ENCODE peak calls at places on chromosomes 7 and 10, in five cellular contexts. One of them, this sample, is unnamed.

GRCh38 chr10:3264178-3264867 is 91.7 kb upstream of the PITRM1 start:
- DNase-seq in esophagus squamous epithelium: no peak
- DNase-seq in endodermal cell: no peak
- DNase-seq in chondrocyte: no peak
- DNase-seq in sigmoid colon: peak
- DNase-seq in this sample: no peak

GRCh38 chr7:101374990-101375389 is 12.3 kb downstream of the COL26A1 start:
- DNase-seq in esophagus squamous epithelium: no peak
- DNase-seq in endodermal cell: no peak
- DNase-seq in chondrocyte: no peak
- DNase-seq in sigmoid colon: no peak
- DNase-seq in this sample: no peak

GRCh38 chr7:74026406-74027123 is 1.4 kb upstream of the ELN start:
- DNase-seq in esophagus squamous epithelium: no peak
- DNase-seq in endodermal cell: peak
- DNase-seq in chondrocyte: no peak
- DNase-seq in sigmoid colon: peak
- DNase-seq in this sample: peak

GRCh38 chr10:114767101-114767588 is 54.4 kb upstream of the FHIP2A start:
- DNase-seq in esophagus squamous epithelium: no peak
- DNase-seq in endodermal cell: no peak
- DNase-seq in chondrocyte: no peak
- DNase-seq in sigmoid colon: no peak
- DNase-seq in this sample: no peak

GRCh38 chr7:20329389-20330175 is 1.1 kb upstream of the ITGB8 start:
- DNase-seq in esophagus squamous epithelium: no peak
- DNase-seq in endodermal cell: peak
- DNase-seq in chondrocyte: no peak
- DNase-seq in sigmoid colon: peak
- DNase-seq in this sample: peak

GRCh38 chr10:98924526-98924925 is 311.1 kb downstream of the HPSE2 start:
- DNase-seq in esophagus squamous epithelium: no peak
- DNase-seq in endodermal cell: no peak
- DNase-seq in chondrocyte: no peak
- DNase-seq in sigmoid colon: no peak
- DNase-seq in this sample: no peak

GRCh38 chr7:47573758-47574472 is 8.0 kb downstream of the TNS3 start:
- DNase-seq in esophagus squamous epithelium: no peak
- DNase-seq in endodermal cell: no peak
- DNase-seq in chondrocyte: no peak
- DNase-seq in sigmoid colon: no peak
- DNase-seq in this sample: no peak

GRCh38 chr7:48295572-48295971 is 124.3 kb downstream of the ABCA13 start:
- DNase-seq in esophagus squamous epithelium: no peak
- DNase-seq in endodermal cell: no peak
- DNase-seq in chondrocyte: no peak
- DNase-seq in sigmoid colon: no peak
- DNase-seq in this sample: no peak

GRCh38 chr10:5534880-5535856 is 10.4 kb downstream of the CALML3 start:
- DNase-seq in esophagus squamous epithelium: no peak
- DNase-seq in endodermal cell: peak
- DNase-seq in chondrocyte: no peak
- DNase-seq in sigmoid colon: peak
- DNase-seq in this sample: no peak

GRCh38 chr7:30303312-30304039 is 19.1 kb downstream of the ZNRF2 start:
- DNase-seq in esophagus squamous epithelium: no peak
- DNase-seq in endodermal cell: no peak
- DNase-seq in chondrocyte: no peak
- DNase-seq in sigmoid colon: no peak
- DNase-seq in this sample: no peak

GRCh38 chr7:23545493-23545892 is 13.7 kb upstream of the TRA2A start:
- DNase-seq in esophagus squamous epithelium: no peak
- DNase-seq in endodermal cell: no peak
- DNase-seq in chondrocyte: no peak
- DNase-seq in sigmoid colon: no peak
- DNase-seq in this sample: no peak

GRCh38 chr7:97179454-97180104 is 62.1 kb downstream of the SDHAF3 start:
- DNase-seq in esophagus squamous epithelium: no peak
- DNase-seq in endodermal cell: peak
- DNase-seq in chondrocyte: no peak
- DNase-seq in sigmoid colon: no peak
- DNase-seq in this sample: peak

GRCh38 chr7:26100940-26101339 is 51.1 kb upstream of the NFE2L3 start:
- DNase-seq in esophagus squamous epithelium: no peak
- DNase-seq in endodermal cell: peak
- DNase-seq in chondrocyte: no peak
- DNase-seq in sigmoid colon: no peak
- DNase-seq in this sample: no peak

GRCh38 chr7:2219136-2219535 is 13.6 kb downstream of the MAD1L1 start:
- DNase-seq in esophagus squamous epithelium: no peak
- DNase-seq in endodermal cell: no peak
- DNase-seq in chondrocyte: no peak
- DNase-seq in sigmoid colon: no peak
- DNase-seq in this sample: no peak
- TF ChIP-seq CTCF in esophagus squamous epithelium: no peak
- TF ChIP-seq CTCF in endodermal cell: no peak
- TF ChIP-seq CTCF in chondrocyte: no peak
- TF ChIP-seq CTCF in sigmoid colon: no peak
- TF ChIP-seq CTCF in this sample: no peak

GRCh38 chr7:134694299-134694698 is 47.6 kb downstream of the BPGM start:
- DNase-seq in esophagus squamous epithelium: no peak
- DNase-seq in endodermal cell: peak
- DNase-seq in chondrocyte: no peak
- DNase-seq in sigmoid colon: no peak
- DNase-seq in this sample: no peak
- TF ChIP-seq CTCF in esophagus squamous epithelium: no peak
- TF ChIP-seq CTCF in endodermal cell: peak
- TF ChIP-seq CTCF in chondrocyte: peak
- TF ChIP-seq CTCF in sigmoid colon: no peak
- TF ChIP-seq CTCF in this sample: peak

GRCh38 chr10:107865691-107866090 is 701.2 kb upstream of the SORCS1 start:
- DNase-seq in esophagus squamous epithelium: no peak
- DNase-seq in endodermal cell: no peak
- DNase-seq in chondrocyte: no peak
- DNase-seq in sigmoid colon: no peak
- DNase-seq in this sample: no peak
- TF ChIP-seq CTCF in esophagus squamous epithelium: no peak
- TF ChIP-seq CTCF in endodermal cell: peak
- TF ChIP-seq CTCF in chondrocyte: no peak
- TF ChIP-seq CTCF in sigmoid colon: no peak
- TF ChIP-seq CTCF in this sample: no peak

GRCh38 chr10:33132626-33133025 is 174.6 kb upstream of the ITGB1 start:
- DNase-seq in esophagus squamous epithelium: no peak
- DNase-seq in endodermal cell: peak
- DNase-seq in chondrocyte: no peak
- DNase-seq in sigmoid colon: no peak
- DNase-seq in this sample: no peak
- TF ChIP-seq CTCF in esophagus squamous epithelium: no peak
- TF ChIP-seq CTCF in endodermal cell: peak
- TF ChIP-seq CTCF in chondrocyte: no peak
- TF ChIP-seq CTCF in sigmoid colon: no peak
- TF ChIP-seq CTCF in this sample: no peak

DNA sequence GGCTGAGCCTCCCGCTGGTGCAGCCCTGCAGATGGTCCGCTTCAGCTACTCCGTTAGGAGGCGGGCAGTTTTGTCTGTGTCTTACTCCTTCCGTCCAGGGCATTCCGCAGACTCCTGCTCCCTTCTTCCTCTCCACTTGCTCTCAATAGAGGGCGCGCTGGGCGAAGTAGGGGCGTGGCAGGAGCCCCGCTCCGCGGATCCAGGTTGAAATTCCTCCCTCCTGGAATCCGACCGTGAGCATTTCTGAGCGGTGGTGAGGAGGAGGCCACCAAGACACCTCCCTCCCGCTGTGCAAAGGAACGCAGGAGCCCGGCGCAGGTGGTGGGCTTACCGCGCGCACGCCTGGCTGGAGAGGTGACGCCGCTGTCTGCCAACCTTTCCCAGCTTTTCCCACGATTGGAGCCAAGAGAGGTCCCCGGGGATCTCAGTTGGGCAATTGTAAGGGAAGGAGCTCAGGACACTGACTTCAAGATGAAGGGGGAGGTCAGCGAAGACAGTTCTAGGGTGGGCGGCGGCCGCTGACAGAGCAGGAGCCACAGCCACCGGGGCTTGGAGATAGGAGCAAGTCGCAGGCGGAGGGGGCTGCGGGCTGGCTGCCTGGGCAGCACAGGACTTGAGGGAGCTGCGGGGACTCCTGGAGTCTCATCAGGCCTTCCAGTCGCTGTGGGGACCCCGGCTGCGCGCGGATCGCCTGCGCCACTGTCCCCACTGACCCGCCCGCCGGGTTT is 1011.3 kb downstream of the XPNPEP1 start:
- DNase-seq in esophagus squamous epithelium: no peak
- DNase-seq in endodermal cell: peak
- DNase-seq in chondrocyte: peak
- DNase-seq in sigmoid colon: peak
- DNase-seq in this sample: peak
- TF ChIP-seq CTCF in esophagus squamous epithelium: no peak
- TF ChIP-seq CTCF in endodermal cell: peak
- TF ChIP-seq CTCF in chondrocyte: peak
- TF ChIP-seq CTCF in sigmoid colon: peak
- TF ChIP-seq CTCF in this sample: peak

GRCh38 chr10:118775478-118775877 is 20.7 kb upstream of the CACUL1 start:
- DNase-seq in esophagus squamous epithelium: no peak
- DNase-seq in endodermal cell: no peak
- DNase-seq in chondrocyte: no peak
- DNase-seq in sigmoid colon: no peak
- DNase-seq in this sample: no peak
- TF ChIP-seq CTCF in esophagus squamous epithelium: no peak
- TF ChIP-seq CTCF in endodermal cell: peak
- TF ChIP-seq CTCF in chondrocyte: peak
- TF ChIP-seq CTCF in sigmoid colon: no peak
- TF ChIP-seq CTCF in this sample: no peak

GRCh38 chr7:78367280-78367773 is 568.8 kb downstream of the PHTF2 start:
- DNase-seq in esophagus squamous epithelium: no peak
- DNase-seq in endodermal cell: no peak
- DNase-seq in chondrocyte: no peak
- DNase-seq in sigmoid colon: no peak
- DNase-seq in this sample: no peak

GRCh38 chr7:78363866-78364265 is 565.3 kb downstream of the PHTF2 start:
- DNase-seq in esophagus squamous epithelium: no peak
- DNase-seq in endodermal cell: no peak
- DNase-seq in chondrocyte: no peak
- DNase-seq in sigmoid colon: no peak
- DNase-seq in this sample: no peak

GRCh38 chr7:78370931-78371330 is 572.4 kb downstream of the PHTF2 start:
- DNase-seq in esophagus squamous epithelium: no peak
- DNase-seq in endodermal cell: no peak
- DNase-seq in chondrocyte: no peak
- DNase-seq in sigmoid colon: no peak
- DNase-seq in this sample: no peak

GRCh38 chr7:78368781-78369180 is 570.2 kb downstream of the PHTF2 start:
- DNase-seq in esophagus squamous epithelium: no peak
- DNase-seq in endodermal cell: no peak
- DNase-seq in chondrocyte: no peak
- DNase-seq in sigmoid colon: no peak
- DNase-seq in this sample: no peak
- TF ChIP-seq CTCF in esophagus squamous epithelium: no peak
- TF ChIP-seq CTCF in endodermal cell: no peak
- TF ChIP-seq CTCF in chondrocyte: no peak
- TF ChIP-seq CTCF in sigmoid colon: no peak
- TF ChIP-seq CTCF in this sample: no peak

GRCh38 chr10:104339469-104340098 is 1.3 kb upstream of the ITPRIP start:
- DNase-seq in esophagus squamous epithelium: no peak
- DNase-seq in endodermal cell: peak
- DNase-seq in chondrocyte: no peak
- DNase-seq in sigmoid colon: peak
- DNase-seq in this sample: no peak

GRCh38 chr10:104337527-104337984 is 709 bp downstream of the ITPRIP start:
- DNase-seq in esophagus squamous epithelium: no peak
- DNase-seq in endodermal cell: no peak
- DNase-seq in chondrocyte: no peak
- DNase-seq in sigmoid colon: no peak
- DNase-seq in this sample: peak

GRCh38 chr10:104340099-104340594 is 1.9 kb upstream of the ITPRIP start:
- DNase-seq in esophagus squamous epithelium: no peak
- DNase-seq in endodermal cell: no peak
- DNase-seq in chondrocyte: no peak
- DNase-seq in sigmoid colon: no peak
- DNase-seq in this sample: no peak

GRCh38 chr10:104336829-104337526 is 1.3 kb downstream of the ITPRIP start:
- DNase-seq in esophagus squamous epithelium: no peak
- DNase-seq in endodermal cell: peak
- DNase-seq in chondrocyte: no peak
- DNase-seq in sigmoid colon: peak
- DNase-seq in this sample: peak

GRCh38 chr10:104337985-104338735 is at the start of gene ITPRIP:
- DNase-seq in esophagus squamous epithelium: peak
- DNase-seq in endodermal cell: peak
- DNase-seq in chondrocyte: no peak
- DNase-seq in sigmoid colon: peak
- DNase-seq in this sample: peak
- TF ChIP-seq CTCF in esophagus squamous epithelium: no peak
- TF ChIP-seq CTCF in endodermal cell: peak
- TF ChIP-seq CTCF in chondrocyte: peak
- TF ChIP-seq CTCF in sigmoid colon: no peak
- TF ChIP-seq CTCF in this sample: peak

This sample was measured in GM13976.